ENCODE peak calls at places on chromosomes 13 and 19, in seven cellular contexts. E, Z, K, S, U, I and A are unnamed samples.

GRCh38 chr13:30480292-30480947 is 14.7 kb upstream of the HMGB1 start:
- DNase-seq in E (no peak), Z (no peak), K (no peak), S (no peak), U (no peak), I (no peak), A (no peak)

GRCh38 chr13:38697628-38698333 is 10.9 kb downstream of the FREM2 start:
- DNase-seq in E (no peak), Z (no peak), K (peak), S (no peak), U (no peak), I (peak), A (no peak)

GRCh38 chr13:110471156-110471832 is 90.2 kb downstream of the RAB20 start:
- DNase-seq in E (no peak), Z (no peak), K (peak), S (no peak), U (no peak), I (no peak), A (no peak)

GRCh38 chr13:110301606-110302131 is 5.3 kb downstream of the COL4A1 start:
- DNase-seq in E (peak), Z (no peak), K (no peak), S (no peak), U (no peak), I (no peak), A (no peak)

GRCh38 chr19:38264486-38265212 is at the start of gene SPINT2:
- DNase-seq in E (no peak), Z (no peak), K (no peak), S (no peak), U (peak), I (no peak), A (peak)

GRCh38 chr13:97221046-97221445 is 1.1 kb upstream of the MBNL2 start:
- DNase-seq in E (no peak), Z (no peak), K (no peak), S (no peak), U (no peak), I (no peak), A (no peak)

GRCh38 chr13:43725460-43725859 is 61.3 kb downstream of the ENOX1 start:
- DNase-seq in E (no peak), Z (no peak), K (no peak), S (no peak), U (no peak), I (no peak), A (no peak)

GRCh38 chr13:20636079-20636478 is 67.4 kb upstream of the IL17D start:
- DNase-seq in E (no peak), Z (no peak), K (no peak), S (no peak), U (no peak), I (no peak), A (no peak)

GRCh38 chr19:40923934-40924391 is 41.9 kb upstream of the CYP2A7 start:
- DNase-seq in E (no peak), Z (no peak), K (no peak), S (no peak), U (no peak), I (no peak), A (no peak)

GRCh38 chr19:2491130-2491801 is 15.3 kb downstream of the GADD45B start:
- DNase-seq in E (no peak), Z (peak), K (no peak), S (peak), U (no peak), I (peak), A (no peak)

GRCh38 chr19:14502334-14503092 is 6.6 kb upstream of the GIPC1 start:
- DNase-seq in E (no peak), Z (no peak), K (no peak), S (no peak), U (no peak), I (peak), A (no peak)

GRCh38 chr13:44397766-44398223 is 24.2 kb downstream of the SERP2 start:
- DNase-seq in E (peak), Z (no peak), K (no peak), S (no peak), U (no peak), I (no peak), A (no peak)

GRCh38 chr13:111926501-111927180 is 140.3 kb upstream of the SOX1 start:
- DNase-seq in E (no peak), Z (no peak), K (no peak), S (no peak), U (no peak), I (no peak), A (no peak)

GRCh38 chr13:67023088-67023893 is 206.8 kb downstream of the PCDH9 start:
- DNase-seq in E (no peak), Z (no peak), K (peak), S (peak), U (peak), I (peak), A (no peak)
- H3K4me3 ChIP-seq in E (no peak), Z (no peak), K (no peak), S (no peak), U (no peak), I (no peak), A (no peak)

GRCh38 chr13:102599451-102600012 is 2.7 kb downstream of the TPP2 start:
- DNase-seq in E (no peak), Z (peak), K (peak), S (no peak), U (no peak), I (no peak), A (no peak)
- H3K4me3 ChIP-seq in E (no peak), Z (peak), K (peak), S (no peak), U (no peak), I (peak), A (no peak)

GRCh38 chr19:51402117-51402516 is 11.7 kb upstream of the C19orf84 start:
- DNase-seq in E (no peak), Z (no peak), K (no peak), S (no peak), U (no peak), I (no peak), A (no peak)

GRCh38 chr19:51410950-51411748 is 6.3 kb downstream of the SIGLEC10 start:
- DNase-seq in E (no peak), Z (no peak), K (no peak), S (no peak), U (no peak), I (peak), A (no peak)

DNA sequence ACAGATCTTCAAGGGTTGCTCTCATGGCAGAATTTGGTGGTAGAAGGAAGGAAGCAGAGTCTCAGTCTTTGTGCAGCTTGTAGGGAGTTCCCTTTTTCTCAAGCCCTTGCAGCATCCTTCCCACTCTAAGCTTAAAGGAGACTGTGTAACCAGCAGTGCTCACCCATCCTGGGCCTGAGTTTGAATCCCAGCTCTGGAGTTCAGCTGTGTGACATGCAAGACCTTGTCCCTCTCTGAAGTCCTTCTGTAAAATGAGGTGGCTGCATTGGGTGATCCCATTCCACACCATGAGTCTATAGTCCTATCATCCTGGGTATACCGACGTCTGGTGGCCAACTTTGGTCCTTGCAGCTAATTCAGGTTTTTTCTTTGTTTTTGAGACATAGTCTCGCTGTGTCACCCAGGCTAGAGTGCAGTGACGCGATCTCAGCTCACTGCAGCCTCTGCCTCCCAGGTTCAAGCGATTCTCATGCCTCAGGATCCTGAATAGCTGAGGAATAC is 9.8 kb downstream of the SIGLEC10 start:
- DNase-seq in E (no peak), Z (peak), K (peak), S (peak), U (no peak), I (peak), A (peak)
- H3K4me3 ChIP-seq in E (no peak), Z (no peak), K (no peak), S (no peak), U (no peak), I (no peak), A (no peak)

GRCh38 chr19:51327066-51327985 is 14.6 kb downstream of the VSIG10L start:
- DNase-seq in E (no peak), Z (peak), K (peak), S (peak), U (peak), I (peak), A (peak)
- H3K4me3 ChIP-seq in E (peak), Z (no peak), K (no peak), S (peak), U (peak), I (peak), A (no peak)